ENCODE peak calls at places on chromosomes 5 and 9, in ten cellular contexts. Z is GM12864, G is stomach, D is cardiac muscle cell, N is left ventricle myocardium inferior, T is MCF 10A, W is coronary artery, B is heart left ventricle, J is adrenal gland, V is choroid plexus epithelial cell. L is an unnamed sample.

GRCh38 chr5:33781286-33781685 is 110.5 kb downstream of the ADAMTS12 start:
- DNase-seq in Z (no peak), G (no peak), D (no peak), N (no peak), T (no peak), W (no peak), B (no peak), J (no peak), V (peak), L (no peak)

GRCh38 chr5:173953528-173954090 is 35.4 kb upstream of the C5orf47 start:
- DNase-seq in Z (no peak), G (no peak), D (no peak), N (no peak), T (no peak), W (no peak), B (no peak), J (no peak), V (peak), L (no peak)

GRCh38 chr5:145540375-145540774 is 294.8 kb downstream of the PRELID2 start:
- DNase-seq in Z (no peak), G (no peak), D (no peak), N (no peak), T (no peak), W (no peak), B (no peak), J (no peak), V (peak), L (no peak)

GRCh38 chr9:37174247-37174646 is 53.9 kb downstream of the ZCCHC7 start:
- DNase-seq in Z (no peak), G (no peak), D (no peak), N (no peak), T (no peak), W (no peak), B (no peak), J (no peak), V (peak), L (no peak)

GRCh38 chr5:25094219-25094618 is 449.4 kb upstream of the CDH10 start:
- DNase-seq in Z (no peak), G (no peak), D (no peak), N (no peak), T (no peak), W (no peak), B (no peak), J (no peak), V (no peak), L (no peak)

GRCh38 chr5:92945630-92946097 is 635.4 kb downstream of the NR2F1-AS1 start:
- DNase-seq in Z (no peak), G (no peak), D (no peak), N (no peak), T (no peak), W (no peak), B (no peak), J (no peak), V (peak), L (no peak)

GRCh38 chr9:137301086-137301947 is 754 bp downstream of the NRARP start:
- DNase-seq in Z (no peak), G (peak), D (peak), N (peak), T (peak), W (no peak), B (peak), J (peak), V (peak), L (no peak)

GRCh38 chr5:107605596-107606125 is 65.1 kb downstream of the EFNA5 start:
- DNase-seq in Z (no peak), G (no peak), D (no peak), N (no peak), T (no peak), W (no peak), B (no peak), J (no peak), V (no peak), L (no peak)

GRCh38 chr5:108167174-108167573 is 214.7 kb downstream of the FBXL17 start:
- DNase-seq in Z (no peak), G (no peak), D (no peak), N (no peak), T (no peak), W (no peak), B (no peak), J (no peak), V (no peak), L (no peak)

GRCh38 chr5:175657593-175658271 is at the start of gene HRH2:
- DNase-seq in Z (no peak), G (peak), D (peak), N (peak), T (no peak), W (no peak), B (peak), J (no peak), V (peak), L (no peak)

GRCh38 chr5:89992201-89992600 is 417.4 kb downstream of the CETN3 start:
- DNase-seq in Z (no peak), G (no peak), D (no peak), N (no peak), T (no peak), W (no peak), B (no peak), J (no peak), V (no peak), L (no peak)

GRCh38 chr9:109349431-109349846 is 28.6 kb upstream of the EPB41L4B start:
- DNase-seq in Z (no peak), G (no peak), D (no peak), N (no peak), T (peak), W (no peak), B (no peak), J (peak), V (peak), L (no peak)

GRCh38 chr5:112892776-112893175 is 29.3 kb downstream of the REEP5 start:
- DNase-seq in Z (no peak), G (no peak), D (no peak), N (no peak), T (no peak), W (no peak), B (no peak), J (no peak), V (no peak), L (no peak)

GRCh38 chr9:107577140-107577776 is 87.7 kb upstream of the KLF4 start:
- DNase-seq in Z (no peak), G (no peak), D (no peak), N (no peak), T (no peak), W (no peak), B (no peak), J (no peak), V (no peak), L (no peak)

GRCh38 chr9:77162366-77162765 is 15.0 kb upstream of the VPS13A start:
- DNase-seq in Z (no peak), G (no peak), D (no peak), N (no peak), T (no peak), W (no peak), B (no peak), J (no peak), V (no peak), L (no peak)

GRCh38 chr9:34370970-34371880 is 5.5 kb downstream of the MYORG start:
- DNase-seq in Z (no peak), G (no peak), D (no peak), N (no peak), T (no peak), W (no peak), B (no peak), J (no peak), V (peak), L (no peak)

GRCh38 chr9:109313351-109313750 is 7.5 kb downstream of the EPB41L4B start:
- DNase-seq in Z (no peak), G (no peak), D (no peak), N (no peak), T (no peak), W (no peak), B (no peak), J (no peak), V (no peak), L (no peak)

DNA sequence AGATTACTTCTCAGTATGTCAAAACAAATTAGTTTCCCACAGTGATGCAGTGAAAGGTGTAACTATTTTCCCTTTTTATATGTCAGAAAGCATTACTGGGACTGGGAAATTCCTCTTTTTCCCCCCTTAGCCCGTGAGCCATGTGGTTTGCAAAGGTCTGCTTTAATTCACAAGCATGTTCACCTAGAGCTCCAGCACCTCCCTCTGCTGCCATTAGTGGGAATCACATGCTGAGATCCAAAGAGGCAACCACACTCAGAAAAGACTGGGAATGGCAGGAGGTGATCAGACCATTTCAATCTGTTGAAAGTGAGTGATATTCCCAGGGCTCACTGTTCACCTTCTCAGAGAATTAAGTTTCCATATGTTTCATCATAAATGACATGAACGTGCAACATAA is 703.7 kb upstream of the WWC1 start:
- DNase-seq in Z (no peak), G (no peak), D (peak), N (no peak), T (peak), W (no peak), B (no peak), J (no peak), V (peak), L (no peak)
- TF ChIP-seq CTCF in Z (no peak), G (no peak), D (peak), N (peak), T (peak), W (no peak), B (peak), J (no peak), V (peak), L (peak)

GRCh38 chr5:163503106-163504090 is 2.0 kb upstream of the MAT2B start:
- DNase-seq in Z (peak), G (peak), D (peak), N (peak), T (peak), W (no peak), B (peak), J (peak), V (peak), L (peak)

GRCh38 chr5:163504091-163504931 is 1.1 kb upstream of the MAT2B start:
- DNase-seq in Z (no peak), G (peak), D (peak), N (peak), T (peak), W (no peak), B (no peak), J (peak), V (peak), L (no peak)

GRCh38 chr5:163506726-163507125 is 1.3 kb downstream of the MAT2B start:
- DNase-seq in Z (no peak), G (no peak), D (no peak), N (no peak), T (peak), W (no peak), B (no peak), J (no peak), V (peak), L (no peak)

GRCh38 chr5:163505475-163506457 is at the start of gene MAT2B:
- DNase-seq in Z (peak), G (peak), D (peak), N (peak), T (peak), W (peak), B (peak), J (peak), V (peak), L (peak)

GRCh38 chr5:163505049-163505474 is 357 bp upstream of the MAT2B start:
- DNase-seq in Z (no peak), G (no peak), D (no peak), N (no peak), T (no peak), W (no peak), B (no peak), J (no peak), V (no peak), L (no peak)
- TF ChIP-seq CTCF in Z (no peak), G (no peak), D (no peak), N (no peak), T (no peak), W (no peak), B (no peak), J (no peak), V (no peak), L (no peak)

DNA sequence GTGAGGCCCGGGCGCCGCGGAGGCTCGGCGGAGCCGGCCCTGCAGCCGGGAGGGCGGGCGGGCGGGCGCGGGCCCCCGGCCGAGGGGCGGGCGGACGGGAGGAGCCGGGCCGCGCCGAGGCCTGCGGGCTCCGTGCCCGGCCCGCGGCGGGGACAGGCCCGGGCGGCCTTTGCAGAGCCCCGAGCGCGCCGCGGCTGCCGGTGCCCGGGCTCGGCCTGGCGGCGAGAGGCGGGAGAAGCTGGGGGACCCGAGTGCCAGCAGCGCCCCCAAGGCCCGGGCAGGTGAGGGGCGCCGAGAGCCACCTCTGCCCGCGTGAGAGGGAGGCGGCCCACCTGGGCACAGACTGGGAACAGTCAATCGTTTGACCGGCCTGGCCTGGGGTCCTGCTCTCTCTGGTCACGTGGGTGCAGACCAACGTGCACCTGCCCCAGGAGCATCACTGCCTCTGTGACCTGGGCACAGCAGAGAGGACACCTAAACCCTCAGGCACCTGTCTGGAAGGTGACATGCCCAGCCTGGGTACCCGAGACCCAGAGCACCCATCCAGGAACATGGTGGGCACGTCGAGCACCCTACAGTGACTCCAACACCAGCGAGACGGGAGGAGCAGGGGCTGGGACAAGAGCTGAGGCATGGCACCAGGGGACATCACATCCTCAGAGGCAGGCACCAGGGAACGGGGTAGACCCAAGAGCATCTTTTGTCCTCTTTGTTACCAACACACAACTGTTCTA is 554 bp downstream of the MVB12B start:
- DNase-seq in Z (no peak), G (no peak), D (no peak), N (no peak), T (no peak), W (peak), B (no peak), J (no peak), V (no peak), L (no peak)
- TF ChIP-seq CTCF in Z (no peak), G (no peak), D (no peak), N (no peak), T (no peak), W (no peak), B (no peak), J (no peak), V (no peak), L (no peak)

GRCh38 chr5:116291271-116291670 is 206.4 kb downstream of the COMMD10 start:
- DNase-seq in Z (no peak), G (no peak), D (no peak), N (no peak), T (no peak), W (no peak), B (no peak), J (no peak), V (peak), L (no peak)

GRCh38 chr5:116288524-116288923 is 203.7 kb downstream of the COMMD10 start:
- DNase-seq in Z (no peak), G (no peak), D (no peak), N (no peak), T (no peak), W (no peak), B (no peak), J (no peak), V (no peak), L (no peak)

GRCh38 chr5:116289276-116289675 is 204.5 kb downstream of the COMMD10 start:
- DNase-seq in Z (no peak), G (no peak), D (no peak), N (no peak), T (peak), W (no peak), B (no peak), J (no peak), V (no peak), L (no peak)
- TF ChIP-seq CTCF in Z (peak), G (no peak), D (no peak), N (no peak), T (no peak), W (no peak), B (no peak), J (no peak), V (peak), L (no peak)

GRCh38 chr5:1010181-1010510 is 1.5 kb downstream of the NKD2 start:
- DNase-seq in Z (no peak), G (no peak), D (no peak), N (peak), T (no peak), W (no peak), B (no peak), J (peak), V (no peak), L (peak)

GRCh38 chr5:1009359-1010180 is 968 bp downstream of the NKD2 start:
- DNase-seq in Z (no peak), G (no peak), D (no peak), N (peak), T (no peak), W (no peak), B (peak), J (peak), V (no peak), L (peak)

GRCh38 chr5:1007681-1008450 is 736 bp upstream of the NKD2 start:
- DNase-seq in Z (no peak), G (peak), D (no peak), N (peak), T (no peak), W (no peak), B (peak), J (peak), V (no peak), L (peak)

GRCh38 chr5:1007221-1007680 is 1.4 kb upstream of the NKD2 start:
- DNase-seq in Z (no peak), G (peak), D (no peak), N (peak), T (no peak), W (no peak), B (peak), J (peak), V (no peak), L (peak)

DNA sequence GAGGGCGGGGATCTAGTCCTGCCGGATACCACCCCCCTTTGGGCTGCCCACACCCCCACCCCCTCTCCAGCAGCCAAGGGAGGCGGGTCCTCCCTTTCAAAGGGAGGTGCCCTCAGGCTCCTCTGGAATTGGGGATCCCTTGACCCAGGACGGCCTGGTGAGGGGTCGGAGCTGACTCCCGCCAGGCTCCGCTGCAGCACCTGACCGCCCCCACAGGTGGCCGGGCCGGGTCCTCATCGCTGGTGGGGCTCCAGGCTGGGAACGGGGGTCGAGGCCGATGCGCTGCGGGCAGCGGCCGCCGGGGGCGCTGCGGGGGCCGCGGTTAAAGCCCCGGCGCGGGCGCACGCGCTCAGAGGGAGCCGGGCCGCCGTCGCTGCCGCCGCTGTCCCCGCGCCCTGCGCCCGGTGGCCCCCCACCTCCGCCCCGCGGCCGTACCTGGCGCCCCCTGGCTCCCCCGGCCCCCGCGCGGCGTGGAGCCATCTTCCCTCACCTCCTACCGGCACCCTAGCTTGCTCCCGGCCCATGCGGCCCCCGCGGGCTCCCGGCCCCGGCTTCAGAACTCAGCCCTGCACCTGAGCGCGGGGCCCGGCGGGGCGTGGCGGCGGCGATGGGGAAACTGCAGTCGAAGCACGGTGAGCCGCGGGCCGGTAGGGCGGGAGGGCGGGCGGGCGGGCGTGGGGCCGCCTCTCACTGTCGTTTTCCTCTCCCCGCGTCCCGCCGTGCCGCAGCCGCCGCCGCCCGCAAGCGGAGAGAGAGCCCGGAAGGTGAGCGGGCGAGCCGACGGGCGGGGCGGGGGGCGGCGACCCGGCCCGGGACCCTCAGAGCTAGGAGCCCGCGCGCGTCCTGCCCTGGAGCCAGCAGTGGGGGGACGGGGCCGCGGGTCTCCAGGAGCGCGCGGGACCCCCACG is at the start of gene NKD2:
- DNase-seq in Z (no peak), G (peak), D (peak), N (peak), T (no peak), W (no peak), B (peak), J (peak), V (no peak), L (peak)
- TF ChIP-seq CTCF in Z (peak), G (peak), D (peak), N (peak), T (peak), W (no peak), B (peak), J (no peak), V (no peak), L (peak)

GRCh38 chr9:130041648-130042405 is 1.2 kb downstream of the FNBP1 start:
- DNase-seq in Z (no peak), G (no peak), D (peak), N (peak), T (peak), W (peak), B (peak), J (peak), V (no peak), L (no peak)
- TF ChIP-seq CTCF in Z (no peak), G (no peak), D (no peak), N (no peak), T (no peak), W (no peak), B (no peak), J (no peak), V (no peak), L (no peak)

DNA sequence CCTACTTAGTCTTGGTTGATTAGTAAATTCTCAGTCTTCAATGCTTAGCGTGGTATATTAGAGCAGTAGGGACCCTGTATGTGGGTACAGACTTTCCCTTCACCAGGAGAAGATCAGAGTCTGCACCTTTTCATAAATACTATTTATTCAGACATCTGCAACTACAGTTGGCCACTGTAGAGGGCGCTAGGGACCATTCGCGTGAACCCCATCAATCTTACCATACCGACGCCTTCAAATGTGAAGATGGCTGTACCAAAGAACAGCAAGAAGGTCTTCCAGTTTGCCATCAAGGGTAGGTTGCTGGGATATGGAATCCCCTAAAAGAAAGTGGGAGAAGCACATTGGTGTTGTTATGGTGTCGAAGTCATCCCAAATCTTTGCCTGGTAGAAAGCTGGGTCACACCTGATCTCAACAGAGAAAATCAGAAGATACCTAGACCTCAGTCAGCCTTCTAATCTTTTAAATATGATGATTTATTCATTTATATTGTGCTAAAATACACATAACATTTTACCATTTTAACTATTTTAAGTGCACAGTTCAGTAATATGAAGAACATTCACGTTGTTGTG is 19.1 kb downstream of the SLC36A3 start:
- DNase-seq in Z (no peak), G (no peak), D (no peak), N (no peak), T (peak), W (no peak), B (no peak), J (no peak), V (no peak), L (no peak)
- TF ChIP-seq CTCF in Z (peak), G (no peak), D (peak), N (no peak), T (peak), W (no peak), B (no peak), J (no peak), V (peak), L (peak)

GRCh38 chr9:38211002-38211401 is 142.0 kb upstream of the SHB start:
- DNase-seq in Z (no peak), G (no peak), D (no peak), N (no peak), T (no peak), W (no peak), B (no peak), J (no peak), V (no peak), L (no peak)

GRCh38 chr9:38205279-38205678 is 136.3 kb upstream of the SHB start:
- DNase-seq in Z (no peak), G (no peak), D (no peak), N (no peak), T (no peak), W (no peak), B (no peak), J (no peak), V (no peak), L (no peak)

GRCh38 chr9:38208206-38208901 is 139.3 kb upstream of the SHB start:
- DNase-seq in Z (no peak), G (no peak), D (no peak), N (no peak), T (peak), W (no peak), B (no peak), J (no peak), V (peak), L (peak)

GRCh38 chr9:38212016-38212415 is 143.0 kb upstream of the SHB start:
- DNase-seq in Z (no peak), G (no peak), D (no peak), N (no peak), T (no peak), W (no peak), B (no peak), J (no peak), V (no peak), L (no peak)

GRCh38 chr9:38207247-38207778 is 138.3 kb upstream of the SHB start:
- DNase-seq in Z (no peak), G (no peak), D (no peak), N (no peak), T (no peak), W (no peak), B (no peak), J (no peak), V (no peak), L (no peak)
- TF ChIP-seq CTCF in Z (no peak), G (no peak), D (no peak), N (no peak), T (no peak), W (no peak), B (no peak), J (no peak), V (no peak), L (no peak)

L was measured in type B pancreatic cell.